ENCODE peak calls at places on chromosomes 2 and 18, in eight cellular contexts. X is HFF-Myc, L is endodermal cell, M is fibroblast of villous mesenchyme, K is left ventricle myocardium inferior, Y is astrocyte of the cerebellum, Q is H1, G is adrenal gland. P is an unnamed sample.

GRCh38 chr18:22604390-22604985 is 186.8 kb upstream of the CTAGE1 start:
- DNase-seq in X (no peak), L (no peak), Y (no peak), M (no peak), Q (no peak), K (peak; percentile 49), G (peak; percentile 79), P (no peak)

GRCh38 chr18:7224198-7224597 is 6.7 kb upstream of the LRRC30 start:
- DNase-seq in Y (no peak), X (no peak), G (no peak), Q (no peak), K (no peak), L (no peak), M (no peak), P (no peak)

GRCh38 chr2:120433816-120434290 is 87.9 kb downstream of the INHBB start:
- DNase-seq in M (no peak), G (no peak), X (no peak), K (no peak), Q (no peak), Y (no peak), L (peak; percentile 33), P (no peak)

GRCh38 chr18:8139971-8140406 is 469.2 kb upstream of the RAB12 start:
- DNase-seq in M (peak; percentile 57), G (peak; percentile 74), L (no peak), X (no peak), Q (no peak), K (peak; percentile 37), Y (no peak), P (no peak)

GRCh38 chr2:19574788-19575260 is 216.4 kb upstream of the OSR1 start:
- DNase-seq in G (no peak), X (peak; percentile 96), M (peak; percentile 75), Q (no peak), L (no peak), K (peak; percentile 57), Y (peak; percentile 81), P (peak; percentile 66)

GRCh38 chr2:6645004-6645403 is 220.7 kb downstream of the CMPK2 start:
- DNase-seq in Q (no peak), X (no peak), G (no peak), M (no peak), Y (no peak), K (no peak), L (no peak), P (no peak)

GRCh38 chr2:33073018-33073417 is 126.3 kb downstream of the LTBP1 start:
- DNase-seq in Y (no peak), L (no peak), G (no peak), K (no peak), M (no peak), Q (no peak), X (no peak), P (no peak)

GRCh38 chr2:202588647-202589581 is 45.9 kb upstream of the FAM117B start:
- DNase-seq in Q (peak; percentile 41), Y (peak; percentile 37), X (peak; percentile 40), M (peak; percentile 78), K (peak; percentile 52), L (peak; percentile 91), G (peak; percentile 78), P (no peak)

GRCh38 chr18:54717673-54718435 is 110.4 kb upstream of the RAB27B start:
- DNase-seq in X (no peak), Y (no peak), Q (peak; percentile 3), L (peak; percentile 82), G (no peak), K (no peak), M (no peak), P (no peak)

GRCh38 chr2:193966590-193966989 is 1690.4 kb upstream of the SLC39A10 start:
- DNase-seq in L (peak; percentile 59), Y (peak; percentile 76), Q (no peak), K (no peak), X (no peak), G (no peak), M (peak; percentile 48), P (peak; percentile 51)

GRCh38 chr2:215441560-215442391 is 5.9 kb upstream of the FN1 start:
- DNase-seq in G (no peak), K (no peak), L (no peak), M (no peak), Y (no peak), X (no peak), Q (no peak), P (peak; percentile 84)

GRCh38 chr2:81195774-81196382 is 891.3 kb upstream of the LRRTM1 start:
- DNase-seq in Y (no peak), M (no peak), G (no peak), X (no peak), L (no peak), Q (no peak), K (no peak), P (no peak)

GRCh38 chr2:199590323-199590915 is 132.7 kb upstream of the SATB2 start:
- DNase-seq in Q (no peak), K (no peak), Y (no peak), M (no peak), X (no peak), L (no peak), G (no peak), P (no peak)

GRCh38 chr2:59774821-59775463 is 778.5 kb downstream of the BCL11A start:
- DNase-seq in G (no peak), M (no peak), Q (no peak), Y (no peak), K (no peak), L (no peak), X (no peak), P (no peak)
- TF ChIP-seq CTCF in G (no peak), M (no peak), Q (peak; percentile 17), Y (no peak), K (no peak), L (peak; percentile 67), X (no peak), P (no peak)

DNA sequence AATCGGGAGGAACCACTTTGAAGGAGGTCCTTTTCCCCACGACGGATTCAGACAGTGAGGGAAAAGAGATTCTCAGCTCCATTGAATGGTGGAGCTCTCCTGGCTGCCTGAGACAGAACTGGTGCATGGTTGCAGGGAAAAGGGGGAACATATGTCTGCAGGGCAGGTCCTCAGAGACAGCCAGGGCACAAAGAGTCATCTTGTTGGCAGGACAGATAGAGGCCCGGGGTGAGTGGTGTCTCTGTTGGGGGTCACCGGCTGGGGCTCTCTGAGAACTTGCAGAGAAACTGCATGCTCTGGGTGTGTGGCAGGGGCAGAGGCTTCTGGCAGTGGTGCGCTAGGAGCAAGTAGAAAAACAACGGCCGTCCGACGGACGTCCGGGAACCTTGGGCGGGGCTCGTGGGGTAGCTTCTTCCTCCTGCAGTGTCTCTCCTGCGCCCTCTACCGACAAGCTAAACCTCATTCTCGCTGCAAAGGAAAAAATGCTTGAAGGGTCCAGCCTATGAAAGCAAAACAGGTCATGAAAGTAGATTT is 94.3 kb downstream of the CDCA7 start:
- DNase-seq in K (peak; percentile 81), X (peak; percentile 60), G (peak; percentile 91), Y (peak; percentile 35), Q (peak; percentile 73), M (peak; percentile 85), L (peak; percentile 97), P (peak; percentile 45)
- H3K4me3 ChIP-seq in K (peak overlapping the region; percentile 56), X (no peak overlapping the region), G (peak overlapping the region; percentile 41), Y (peak overlapping the region; percentile 14), Q (no peak overlapping the region), M (peak overlapping the region; percentile 53), L (peak overlapping the region; percentile 62), P (peak overlapping the region; percentile 39)

GRCh38 chr2:231922311-231922710 is 3.9 kb downstream of the NPPC start:
- DNase-seq in K (peak; percentile 4), L (no peak), G (no peak), M (no peak), Y (no peak), X (no peak), Q (no peak), P (no peak)

GRCh38 chr2:231918501-231919330 is 7.5 kb downstream of the NPPC start:
- DNase-seq in Q (no peak), M (no peak), L (no peak), X (no peak), K (peak; percentile 14), G (no peak), Y (no peak), P (no peak)

GRCh38 chr2:231920795-231921194 is 5.4 kb downstream of the NPPC start:
- DNase-seq in K (peak; percentile 3), Q (no peak), M (no peak), G (no peak), L (no peak), Y (no peak), X (no peak), P (no peak)

GRCh38 chr2:231919341-231920035 is 6.7 kb downstream of the NPPC start:
- DNase-seq in Q (no peak), L (no peak), X (no peak), Y (no peak), K (peak; percentile 4), M (no peak), G (no peak), P (no peak)

GRCh38 chr2:231920366-231920765 is 5.8 kb downstream of the NPPC start:
- DNase-seq in M (no peak), G (no peak), Y (no peak), K (peak; percentile 2), Q (no peak), X (no peak), L (no peak), P (no peak)
- TF ChIP-seq CTCF in M (no peak), G (no peak), Y (no peak), K (no peak), Q (no peak), X (no peak), L (no peak), P (no peak)

GRCh38 chr2:151943461-151943860 is 115.2 kb upstream of the ARL5A start:
- DNase-seq in L (no peak), K (no peak), G (no peak), M (no peak), X (no peak), Y (no peak), Q (no peak), P (no peak)

GRCh38 chr2:151945186-151945585 is 117.0 kb upstream of the ARL5A start:
- DNase-seq in Y (no peak), G (no peak), K (no peak), L (no peak), X (no peak), Q (no peak), M (no peak), P (no peak)

GRCh38 chr2:151945602-151946001 is 117.4 kb upstream of the ARL5A start:
- DNase-seq in M (no peak), K (no peak), X (no peak), L (no peak), G (peak; percentile 39), Q (no peak), Y (no peak), P (no peak)

GRCh38 chr2:151946856-151947523 is 118.8 kb upstream of the ARL5A start:
- DNase-seq in K (no peak), X (no peak), Y (no peak), L (peak; percentile 77), Q (no peak), M (peak; percentile 7), G (peak; percentile 68), P (no peak)

DNA sequence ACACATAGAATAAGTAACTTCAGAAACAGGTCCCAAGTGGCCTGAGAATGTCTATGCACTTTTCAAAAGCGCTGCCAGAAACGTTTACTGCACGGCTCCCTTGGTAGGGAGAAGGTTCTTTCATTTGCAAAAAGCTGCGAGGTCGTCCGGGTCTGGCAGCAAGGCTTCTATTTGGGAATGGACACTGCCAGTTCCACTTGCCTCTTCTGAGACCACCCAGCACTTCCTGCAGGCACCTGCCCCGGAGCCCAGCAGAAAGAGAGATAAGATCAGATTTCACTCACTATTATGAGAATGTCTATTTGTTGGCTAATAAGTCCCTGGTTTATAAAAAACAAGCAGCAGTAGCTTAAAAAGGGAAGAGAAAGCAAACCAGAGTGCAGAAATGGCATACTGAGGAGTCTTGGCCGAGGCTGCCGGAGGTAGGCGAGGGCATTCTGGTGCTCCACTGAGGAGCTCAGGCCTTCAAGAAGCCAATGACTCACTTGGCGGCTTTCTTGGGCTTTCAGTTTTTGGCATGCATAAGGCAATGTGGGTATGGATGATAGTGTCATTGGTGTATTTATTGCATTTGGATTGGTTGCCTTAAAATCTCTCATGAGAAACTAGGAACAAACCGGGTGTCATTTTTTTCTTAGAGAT is 119.4 kb upstream of the ARL5A start:
- DNase-seq in Y (no peak), G (peak; percentile 70), Q (no peak), L (peak; percentile 52), M (no peak), X (no peak), K (no peak), P (no peak)
- H3K4me3 ChIP-seq in Y (no peak overlapping the region), G (peak overlapping the region; percentile 56), Q (no peak overlapping the region), L (no peak overlapping the region), M (no peak overlapping the region), X (no peak overlapping the region), K (peak overlapping the region; percentile 55), P (no peak overlapping the region)